ENCODE peak calls at places on chromosomes 4 and X, in eight cellular contexts. G is NB4, D is HCT116, Z is esophagus squamous epithelium, V is Peyer's patch, A is body of pancreas, W is uterus, B is heart left ventricle. L is an unnamed sample.

GRCh38 chr4:138975225-138975624 is 40.4 kb upstream of the NOCT start:
- DNase-seq in G (no peak), D (no peak), Z (no peak), V (no peak), A (no peak), W (no peak), B (no peak), L (no peak)

GRCh38 chrX:132127748-132128147 is at the start of gene FRMD7:
- DNase-seq in G (no peak), D (no peak), Z (no peak), V (no peak), A (peak), W (peak), B (no peak), L (no peak)

GRCh38 chr4:146132445-146132844 is 43.1 kb upstream of the LSM6 start:
- DNase-seq in G (no peak), D (no peak), Z (no peak), V (no peak), A (no peak), W (no peak), B (no peak), L (peak)

GRCh38 chrX:21487832-21488231 is 113.6 kb downstream of the CNKSR2 start:
- DNase-seq in G (no peak), D (no peak), Z (no peak), V (no peak), A (no peak), W (no peak), B (no peak), L (no peak)

GRCh38 chr4:67725981-67726380 is 25.0 kb upstream of the UBA6 start:
- DNase-seq in G (no peak), D (no peak), Z (no peak), V (no peak), A (no peak), W (no peak), B (no peak), L (no peak)

GRCh38 chr4:155604718-155605601 is 61.7 kb upstream of the GUCY1A1 start:
- DNase-seq in G (no peak), D (no peak), Z (no peak), V (peak), A (peak), W (peak), B (peak), L (no peak)

GRCh38 chrX:7294483-7294882 is 146.5 kb upstream of the PUDP start:
- DNase-seq in G (peak), D (no peak), Z (no peak), V (no peak), A (no peak), W (no peak), B (no peak), L (no peak)

GRCh38 chr4:121182296-121182695 is 18.2 kb upstream of the TNIP3 start:
- DNase-seq in G (peak), D (no peak), Z (no peak), V (no peak), A (no peak), W (no peak), B (no peak), L (no peak)

GRCh38 chr4:77156533-77156911 is 485 bp upstream of the CCNG2 start:
- DNase-seq in G (peak), D (peak), Z (peak), V (peak), A (peak), W (peak), B (peak), L (peak)

GRCh38 chr4:155376387-155377268 is at the start of gene MAP9:
- DNase-seq in G (no peak), D (no peak), Z (peak), V (peak), A (peak), W (peak), B (peak), L (peak)

GRCh38 chrX:39645059-39645895 is 452.5 kb downstream of the BCOR start:
- DNase-seq in G (peak), D (no peak), Z (no peak), V (peak), A (peak), W (peak), B (peak), L (no peak)

GRCh38 chr4:83096397-83096796 is 18.1 kb downstream of the PLAC8 start:
- DNase-seq in G (no peak), D (no peak), Z (no peak), V (no peak), A (no peak), W (no peak), B (no peak), L (no peak)

GRCh38 chr4:155777971-155778710 is 19.3 kb downstream of the GUCY1B1 start:
- DNase-seq in G (no peak), D (no peak), Z (no peak), V (no peak), A (peak), W (no peak), B (no peak), L (no peak)

GRCh38 chr4:112099701-112100289 is 45.5 kb upstream of the FAM241A start:
- DNase-seq in G (peak), D (peak), Z (no peak), V (no peak), A (no peak), W (no peak), B (no peak), L (no peak)

GRCh38 chr4:26317766-26318165 is 3.0 kb upstream of the RBPJ start:
- DNase-seq in G (no peak), D (no peak), Z (no peak), V (no peak), A (no peak), W (no peak), B (no peak), L (no peak)

GRCh38 chrX:38816158-38816557 is 14.9 kb downstream of the MID1IP1 start:
- DNase-seq in G (peak), D (no peak), Z (no peak), V (peak), A (peak), W (no peak), B (no peak), L (no peak)

GRCh38 chrX:33741807-33742206 is 390.3 kb downstream of the FAM47A start:
- DNase-seq in G (no peak), D (no peak), Z (no peak), V (no peak), A (no peak), W (no peak), B (no peak), L (no peak)

GRCh38 chrX:101359966-101360365 is 11.4 kb upstream of the TIMM8A start:
- DNase-seq in G (no peak), D (no peak), Z (no peak), V (no peak), A (no peak), W (no peak), B (no peak), L (no peak)

GRCh38 chr4:84901745-84902283 is 64.7 kb downstream of the WDFY3 start:
- DNase-seq in G (no peak), D (no peak), Z (no peak), V (no peak), A (no peak), W (no peak), B (no peak), L (no peak)

GRCh38 chr4:3747582-3747906 is 18.6 kb upstream of the ADRA2C start:
- DNase-seq in G (peak), D (no peak), Z (no peak), V (no peak), A (no peak), W (no peak), B (no peak), L (no peak)

GRCh38 chr4:76704133-76704881 is 193.6 kb downstream of the SOWAHB start:
- DNase-seq in G (no peak), D (peak), Z (no peak), V (peak), A (peak), W (no peak), B (no peak), L (no peak)

GRCh38 chrX:77003956-77004355 is 443.2 kb upstream of the FGF16 start:
- DNase-seq in G (no peak), D (no peak), Z (no peak), V (no peak), A (no peak), W (no peak), B (no peak), L (no peak)

DNA sequence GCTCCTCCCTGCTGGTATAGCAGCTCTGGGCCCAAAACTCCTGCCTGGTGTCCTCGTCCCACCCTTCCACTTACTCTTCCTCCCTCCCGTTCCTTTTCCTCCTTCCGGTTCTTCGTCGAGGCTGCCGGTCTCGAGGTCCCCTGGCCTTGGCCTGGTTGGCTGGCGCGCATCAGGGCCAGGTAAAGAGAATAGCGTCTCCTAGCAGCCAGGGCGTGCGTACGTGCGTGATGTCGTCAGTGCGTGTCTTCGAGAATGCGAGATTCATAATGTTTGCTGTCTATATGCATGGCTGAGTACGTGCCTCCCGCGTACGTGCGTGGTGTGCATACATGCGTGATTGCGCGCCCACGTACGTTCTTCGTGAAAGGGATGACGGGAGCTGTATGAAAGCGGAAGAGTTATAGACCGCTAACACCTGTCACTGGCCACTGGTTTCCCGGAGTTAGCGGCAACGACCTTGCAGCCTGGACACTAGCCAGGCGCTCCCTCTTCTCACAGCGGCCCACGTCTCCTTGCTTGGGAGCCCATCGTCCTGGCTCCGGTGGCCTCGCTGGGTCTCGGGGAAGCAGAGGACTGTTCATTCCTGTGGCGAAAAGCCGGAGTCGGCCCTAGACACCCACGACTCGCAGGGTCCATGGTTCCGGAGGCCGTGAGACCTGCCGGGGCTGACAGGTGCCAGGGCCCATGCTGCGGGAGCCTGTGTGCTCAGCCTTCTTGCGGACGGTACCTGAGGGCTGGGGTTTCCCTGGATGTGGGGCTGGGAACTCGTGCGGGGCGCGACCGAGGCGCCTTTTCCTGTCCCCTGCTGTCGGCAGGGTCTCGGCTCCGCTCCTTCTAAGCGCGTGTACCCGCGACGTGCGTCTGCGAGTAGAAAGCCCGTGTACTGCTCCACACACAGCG is at the start of gene EOLA1:
- DNase-seq in G (peak), D (peak), Z (peak), V (peak), A (peak), W (no peak), B (peak), L (peak)
- TF ChIP-seq POLR2A in G (peak), D (peak), Z (peak), V (peak), A (peak), W (no peak), B (no peak), L (peak)

GRCh38 chr4:148093065-148093464 is 349.1 kb downstream of the NR3C2 start:
- DNase-seq in G (no peak), D (no peak), Z (no peak), V (no peak), A (no peak), W (no peak), B (no peak), L (no peak)

GRCh38 chr4:148097811-148098210 is 344.4 kb downstream of the NR3C2 start:
- DNase-seq in G (no peak), D (no peak), Z (no peak), V (no peak), A (no peak), W (no peak), B (no peak), L (no peak)

GRCh38 chr4:148094149-148094548 is 348.1 kb downstream of the NR3C2 start:
- DNase-seq in G (no peak), D (no peak), Z (no peak), V (no peak), A (no peak), W (no peak), B (no peak), L (no peak)

GRCh38 chr4:148092316-148093014 is 349.7 kb downstream of the NR3C2 start:
- DNase-seq in G (no peak), D (no peak), Z (no peak), V (no peak), A (no peak), W (no peak), B (no peak), L (no peak)

GRCh38 chr4:148095346-148095923 is 346.8 kb downstream of the NR3C2 start:
- DNase-seq in G (no peak), D (no peak), Z (no peak), V (no peak), A (no peak), W (no peak), B (no peak), L (no peak)
- TF ChIP-seq POLR2A in G (no peak), D (no peak), Z (no peak), V (no peak), A (no peak), W (no peak), B (no peak), L (no peak)

GRCh38 chrX:153724252-153725038 is at the start of the genes ABCD1 and BCAP31:
- DNase-seq in G (peak), D (peak), Z (peak), V (peak), A (peak), W (peak), B (peak), L (peak)
- TF ChIP-seq POLR2A in G (peak), D (no peak), Z (peak), V (peak), A (peak), W (peak), B (peak), L (peak)

GRCh38 chr4:39365360-39365759 is 802 bp downstream of the RFC1 start:
- DNase-seq in G (no peak), D (no peak), Z (no peak), V (no peak), A (no peak), W (no peak), B (no peak), L (no peak)

GRCh38 chr4:39367166-39367565 is 1.0 kb upstream of the RFC1 start:
- DNase-seq in G (no peak), D (no peak), Z (no peak), V (no peak), A (no peak), W (no peak), B (no peak), L (no peak)

GRCh38 chr4:39369301-39369700 is 3.1 kb upstream of the RFC1 start:
- DNase-seq in G (peak), D (no peak), Z (no peak), V (no peak), A (no peak), W (no peak), B (no peak), L (no peak)

GRCh38 chr4:39363773-39364393 is 2.3 kb downstream of the RFC1 start:
- DNase-seq in G (no peak), D (no peak), Z (no peak), V (no peak), A (no peak), W (no peak), B (no peak), L (no peak)

DNA sequence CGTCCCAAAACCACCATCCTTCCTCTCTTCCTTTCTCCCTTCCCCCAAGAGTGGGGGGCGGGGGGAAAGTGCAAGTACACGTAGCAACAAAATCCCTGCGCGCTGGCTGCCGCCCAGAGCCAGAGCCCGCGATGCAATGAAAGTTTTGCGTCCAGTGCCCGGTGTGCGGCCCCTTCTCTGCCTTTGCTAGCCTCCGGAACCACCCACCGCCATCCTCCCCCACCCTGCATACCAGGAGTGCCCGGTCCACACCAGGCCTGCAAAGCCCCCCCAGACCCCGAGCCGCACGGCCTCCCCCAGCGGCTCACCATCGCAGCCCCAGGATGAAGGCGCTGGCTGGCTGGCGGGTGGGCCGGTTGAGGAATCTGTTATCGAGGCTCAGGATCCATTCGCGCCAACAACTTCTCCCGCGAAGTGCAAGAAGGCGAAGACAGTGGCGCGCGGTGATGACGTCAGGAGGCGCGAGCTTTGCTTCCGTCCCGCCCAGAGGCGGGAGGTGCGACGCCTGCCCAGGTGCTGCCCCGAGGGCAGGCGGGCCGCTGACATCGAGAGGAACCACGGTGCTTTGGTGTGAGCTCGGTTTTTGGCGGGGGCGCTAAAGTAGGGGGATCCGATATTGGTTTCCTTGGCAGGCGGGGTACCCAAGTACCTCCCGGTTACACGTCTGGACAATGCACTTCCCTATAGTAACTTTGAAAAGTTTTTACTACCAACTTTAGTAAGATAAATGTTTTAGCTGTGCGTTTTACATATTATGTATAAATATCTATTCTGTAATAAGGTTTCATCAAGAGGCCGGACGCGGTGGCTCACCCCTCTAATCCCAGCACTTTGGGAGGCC is at the start of gene RFC1:
- DNase-seq in G (peak), D (peak), Z (peak), V (peak), A (peak), W (peak), B (peak), L (peak)
- TF ChIP-seq POLR2A in G (peak), D (no peak), Z (peak), V (no peak), A (peak), W (peak), B (no peak), L (peak)

DNA sequence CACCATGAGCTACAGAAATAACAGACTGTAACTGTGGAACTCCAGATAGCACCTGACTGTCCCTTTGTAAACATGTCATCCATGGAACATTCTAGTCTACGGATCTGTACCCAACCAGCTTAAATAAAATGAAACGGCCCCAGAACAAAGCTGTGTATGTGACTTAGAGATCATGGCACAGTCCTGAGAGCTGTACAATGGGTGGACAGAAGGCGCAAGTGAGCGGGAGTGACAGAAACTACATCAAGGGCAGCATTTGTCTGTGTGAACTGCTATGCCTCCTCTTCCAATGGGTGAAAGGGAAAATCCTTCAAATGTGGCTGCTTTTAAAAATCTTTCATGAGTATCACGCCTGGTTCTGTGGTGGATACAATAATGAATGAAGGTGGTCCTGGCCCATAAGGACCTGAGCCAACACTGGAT is 72.5 kb downstream of the FAT1 start:
- DNase-seq in G (peak), D (no peak), Z (no peak), V (no peak), A (no peak), W (no peak), B (no peak), L (no peak)
- TF ChIP-seq POLR2A in G (no peak), D (no peak), Z (no peak), V (no peak), A (no peak), W (no peak), B (no peak), L (no peak)

GRCh38 chr4:122798917-122799316 is 27.7 kb upstream of the FGF2 start:
- DNase-seq in G (no peak), D (no peak), Z (no peak), V (no peak), A (no peak), W (no peak), B (no peak), L (no peak)

GRCh38 chr4:122793811-122794210 is 32.8 kb upstream of the FGF2 start:
- DNase-seq in G (no peak), D (no peak), Z (no peak), V (no peak), A (no peak), W (no peak), B (no peak), L (no peak)

GRCh38 chr4:122797405-122798094 is 29.1 kb upstream of the FGF2 start:
- DNase-seq in G (no peak), D (no peak), Z (no peak), V (no peak), A (no peak), W (no peak), B (no peak), L (no peak)

GRCh38 chr4:122798101-122798500 is 28.5 kb upstream of the FGF2 start:
- DNase-seq in G (no peak), D (no peak), Z (no peak), V (no peak), A (no peak), W (peak), B (peak), L (no peak)

DNA sequence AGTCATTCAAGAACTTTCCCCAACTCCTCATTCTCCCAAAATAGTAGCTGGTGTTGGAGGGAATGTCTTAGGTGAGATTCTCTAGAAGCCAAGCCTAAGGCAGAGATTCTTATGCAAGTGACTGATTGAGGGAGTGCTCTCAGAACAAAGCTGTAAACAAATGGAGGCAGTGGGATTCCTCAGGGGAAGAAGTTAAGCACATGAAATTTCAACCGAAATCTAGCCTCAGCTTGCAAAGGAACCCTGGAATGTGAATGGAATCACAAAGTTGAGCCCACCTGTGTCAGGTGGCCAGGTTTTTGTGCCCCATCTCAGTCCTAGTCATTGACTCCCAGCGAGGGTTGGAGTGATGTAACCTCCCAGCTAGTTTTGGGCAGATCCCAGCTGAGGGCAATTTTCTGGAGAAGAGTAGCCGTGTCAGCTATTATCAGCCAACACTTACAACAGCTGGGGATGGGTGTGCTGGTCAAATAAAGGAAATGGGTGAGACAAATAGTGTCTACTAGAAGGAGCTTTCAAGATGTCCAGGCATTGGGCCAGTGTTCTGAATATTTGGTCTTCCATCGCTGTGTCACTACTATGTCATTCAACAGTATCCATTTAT is 29.7 kb upstream of the FGF2 start:
- DNase-seq in G (no peak), D (no peak), Z (no peak), V (no peak), A (no peak), W (no peak), B (no peak), L (no peak)
- TF ChIP-seq POLR2A in G (no peak), D (no peak), Z (no peak), V (no peak), A (no peak), W (no peak), B (no peak), L (no peak)

GRCh38 chrX:71095555-71095970 is at the start of gene FOXO4:
- DNase-seq in G (peak), D (peak), Z (peak), V (peak), A (peak), W (peak), B (peak), L (peak)

GRCh38 chrX:71095033-71095432 is 618 bp upstream of the FOXO4 start:
- DNase-seq in G (no peak), D (no peak), Z (no peak), V (no peak), A (no peak), W (no peak), B (no peak), L (no peak)

GRCh38 chrX:71096702-71097032 is 1.0 kb downstream of the FOXO4 start:
- DNase-seq in G (no peak), D (no peak), Z (no peak), V (no peak), A (no peak), W (no peak), B (no peak), L (no peak)

GRCh38 chrX:71098302-71098701 is 2.7 kb downstream of the FOXO4 start:
- DNase-seq in G (peak), D (peak), Z (peak), V (peak), A (peak), W (peak), B (peak), L (no peak)

GRCh38 chrX:71095971-71096701 is 485 bp downstream of the FOXO4 start:
- DNase-seq in G (peak), D (peak), Z (no peak), V (no peak), A (no peak), W (no peak), B (no peak), L (no peak)
- TF ChIP-seq POLR2A in G (no peak), D (no peak), Z (peak), V (no peak), A (no peak), W (peak), B (peak), L (no peak)

L was measured in GM12892.